ENCODE peak calls at places on chromosomes 16 and 17, in seven cellular contexts. E is lower lobe of right lung, J is mammary epithelial cell, B is GM12865, V is PC-3, I is AG09309, Y is HCT116. U is an unnamed sample.

GRCh38 chr16:72908362-72908838 is 139.5 kb downstream of the ZFHX3 start:
- DNase-seq in E (no peak), J (no peak), B (no peak), V (peak; percentile 53), I (no peak), Y (no peak), U (no peak)

GRCh38 chr17:67999291-67999911 is 3.1 kb upstream of the C17orf58 start:
- DNase-seq in E (peak; percentile 22), J (peak; percentile 72), B (no peak), V (peak; percentile 89), I (no peak), Y (no peak), U (no peak)

GRCh38 chr17:35740997-35741931 is 9.8 kb downstream of the RASL10B start:
- DNase-seq in E (no peak), J (no peak), B (no peak), V (no peak), I (no peak), Y (no peak), U (no peak)

GRCh38 chr16:85735225-85735722 is 15.6 kb downstream of the C16orf74 start:
- DNase-seq in E (no peak), J (no peak), B (peak; percentile 86), V (no peak), I (no peak), Y (no peak), U (no peak)

GRCh38 chr17:78735832-78736525 is 46.1 kb downstream of the CYTH1 start:
- DNase-seq in E (no peak), J (peak; percentile 79), B (peak; percentile 47), V (peak; percentile 91), I (no peak), Y (no peak), U (no peak)

GRCh38 chr17:42803074-42803883 is 4.6 kb downstream of the CNTD1 start:
- DNase-seq in E (no peak), J (no peak), B (no peak), V (peak; percentile 42), I (no peak), Y (no peak), U (no peak)

GRCh38 chr17:51630101-51630671 is 369.8 kb downstream of the UTP18 start:
- DNase-seq in E (no peak), J (no peak), B (no peak), V (no peak), I (no peak), Y (no peak), U (no peak)

GRCh38 chr16:9081183-9081582 is 10.3 kb upstream of the HAPSTR1 start:
- DNase-seq in E (no peak), J (no peak), B (no peak), V (no peak), I (no peak), Y (no peak), U (no peak)

GRCh38 chr17:64160378-64160777 is 30.4 kb upstream of the ERN1 start:
- DNase-seq in E (no peak), J (no peak), B (no peak), V (no peak), I (peak; percentile 58), Y (no peak), U (no peak)

GRCh38 chr17:7893226-7893880 is 4.8 kb downstream of the CHD3 start:
- DNase-seq in E (no peak), J (no peak), B (no peak), V (no peak), I (no peak), Y (no peak), U (no peak)

GRCh38 chr16:68643847-68644246 is 1.3 kb upstream of the CDH3 start:
- DNase-seq in E (no peak), J (no peak), B (no peak), V (no peak), I (no peak), Y (no peak), U (no peak)

GRCh38 chr17:42111901-42112551 is 488 bp downstream of the DHX58 start:
- DNase-seq in E (peak; percentile 58), J (peak; percentile 71), B (peak; percentile 46), V (no peak), I (no peak), Y (no peak), U (no peak)

GRCh38 chr17:80805032-80805751 is 186.4 kb upstream of the CHMP6 start:
- DNase-seq in E (no peak), J (no peak), B (no peak), V (no peak), I (no peak), Y (no peak), U (no peak)

GRCh38 chr17:67469208-67469980 is 92.3 kb downstream of the PITPNC1 start:
- DNase-seq in E (peak; percentile 53), J (no peak), B (no peak), V (no peak), I (no peak), Y (no peak), U (no peak)

GRCh38 chr16:68264128-68265077 is at the start of gene SLC7A6:
- DNase-seq in E (peak; percentile 86), J (peak; percentile 62), B (peak; percentile 92), V (peak; percentile 74), I (no peak), Y (peak; percentile 27), U (no peak)

GRCh38 chr16:50449800-50450199 is 81.0 kb upstream of the BRD7 start:
- DNase-seq in E (no peak), J (no peak), B (no peak), V (no peak), I (no peak), Y (no peak), U (no peak)

DNA sequence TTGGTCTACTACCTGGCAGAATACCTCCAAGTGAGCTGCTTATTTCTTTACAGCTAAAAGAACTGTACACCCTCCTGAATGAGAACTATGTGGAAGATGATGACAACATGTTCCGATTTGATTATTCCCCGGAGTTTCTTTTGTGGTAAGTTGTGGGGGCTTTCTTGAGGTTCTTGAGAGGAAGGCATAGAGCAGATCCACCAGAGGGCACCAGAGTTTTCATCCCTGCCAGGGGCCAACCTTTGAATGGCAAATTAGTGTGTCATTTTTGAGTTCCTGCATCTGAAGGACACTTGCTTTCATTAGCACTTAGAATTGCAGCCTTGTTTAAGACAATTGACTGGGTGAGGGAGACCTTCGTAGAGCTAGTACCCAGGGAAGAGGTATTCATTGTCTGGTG is 35.0 kb downstream of the NMT1 start:
- DNase-seq in E (no peak), J (peak; percentile 20), B (peak; percentile 53), V (peak; percentile 61), I (no peak), Y (peak; percentile 13), U (no peak)
- TF ChIP-seq CTCF in E (peak; percentile 32), J (peak; percentile 51), B (peak; percentile 54), V (peak; percentile 87), I (peak; percentile 72), Y (peak; percentile 64), U (peak; percentile 51)

DNA sequence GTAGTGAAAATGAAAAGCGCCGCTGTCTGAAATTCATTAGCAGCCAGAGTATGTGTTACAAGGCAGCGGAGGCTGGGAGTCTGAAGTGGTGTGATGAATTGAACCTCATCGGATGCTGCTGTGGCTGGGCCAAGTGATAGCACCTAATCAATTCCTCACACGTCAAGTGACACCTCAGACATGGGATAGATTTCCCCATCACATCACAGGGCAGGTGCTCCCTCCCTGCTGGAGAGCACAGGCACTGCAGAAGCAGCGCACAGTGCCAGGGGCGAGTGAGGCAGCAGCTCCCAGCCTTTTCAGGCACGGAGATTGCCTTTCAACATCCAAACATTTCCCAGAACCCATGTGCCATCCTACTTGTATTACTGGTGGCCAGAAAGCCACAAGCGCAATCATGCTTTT is 32.2 kb downstream of the DRC3 start:
- DNase-seq in E (no peak), J (no peak), B (no peak), V (no peak), I (no peak), Y (no peak), U (no peak)
- TF ChIP-seq CTCF in E (no peak), J (peak; percentile 46), B (no peak), V (peak; percentile 49), I (peak; percentile 26), Y (peak; percentile 46), U (peak; percentile 35)

DNA sequence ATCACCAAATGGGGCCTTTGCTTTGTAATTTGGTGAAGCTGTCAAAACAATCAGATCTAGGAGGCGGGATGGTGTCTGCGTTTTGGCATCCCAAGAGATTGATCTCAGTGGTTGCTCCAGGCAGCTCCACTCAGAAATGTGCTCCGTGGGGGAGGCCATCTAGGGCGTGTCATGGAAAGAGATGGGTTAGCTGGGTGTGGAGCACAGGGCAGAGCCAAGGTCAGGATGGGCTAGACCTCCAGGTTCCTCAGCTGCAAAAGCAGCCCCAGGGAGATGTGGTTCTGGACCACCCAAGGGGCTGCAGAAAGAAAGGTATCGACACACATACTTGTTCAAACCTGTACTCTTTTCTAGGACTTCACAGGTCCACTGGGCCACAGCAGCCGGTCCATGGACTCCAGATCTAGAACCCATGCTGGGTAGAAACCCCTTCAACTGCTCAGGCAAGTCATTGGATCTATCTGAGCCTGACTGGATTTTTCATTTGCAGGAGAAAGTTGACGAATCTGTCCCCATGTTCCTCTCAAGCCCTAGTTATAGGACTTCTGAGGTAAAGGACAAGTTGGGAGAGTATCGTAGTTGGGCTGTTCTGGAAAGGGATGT is 270.2 kb upstream of the RPL38 start:
- DNase-seq in E (no peak), J (no peak), B (no peak), V (no peak), I (no peak), Y (no peak), U (no peak)
- TF ChIP-seq CTCF in E (no peak), J (no peak), B (no peak), V (no peak), I (no peak), Y (no peak), U (no peak)

GRCh38 chr16:30902070-30902972 is 5.9 kb downstream of the CTF1 start:
- DNase-seq in E (peak; percentile 83), J (peak; percentile 31), B (peak; percentile 58), V (peak; percentile 62), I (no peak), Y (no peak), U (no peak)
- TF ChIP-seq CTCF in E (no peak), J (peak; percentile 23), B (peak; percentile 55), V (no peak), I (peak; percentile 28), Y (no peak), U (peak; percentile 7)

GRCh38 chr17:40301315-40301714 is 7.7 kb upstream of the RARA start:
- DNase-seq in E (no peak), J (no peak), B (no peak), V (peak; percentile 25), I (no peak), Y (no peak), U (no peak)
- TF ChIP-seq CTCF in E (peak; percentile 11), J (no peak), B (no peak), V (peak; percentile 46), I (no peak), Y (peak; percentile 34), U (no peak)

U was measured in AG04449.